ENCODE peak calls at places on chromosome 13, in five cellular contexts. One of them, this sample, is unnamed.

GRCh38 chr13:41463823-41464602 is 6.7 kb downstream of the RGCC start:
- DNase-seq in HepG2: no peak
- DNase-seq in GM12878: peak
- DNase-seq in HCT116: no peak
- DNase-seq in K562: peak
- DNase-seq in this sample: no peak

GRCh38 chr13:97327521-97328221 is 105.5 kb downstream of the MBNL2 start:
- DNase-seq in K562: peak
- DNase-seq in GM12878: no peak
- DNase-seq in HCT116: no peak
- DNase-seq in HepG2: no peak
- DNase-seq in this sample: no peak

GRCh38 chr13:27965740-27966640 is 3.1 kb downstream of the CDX2 start:
- DNase-seq in GM12878: no peak
- DNase-seq in K562: no peak
- DNase-seq in HepG2: no peak
- DNase-seq in HCT116: no peak
- DNase-seq in this sample: peak

GRCh38 chr13:47858678-47859050 is 142.4 kb downstream of the SUCLA2 start:
- DNase-seq in GM12878: no peak
- DNase-seq in K562: no peak
- DNase-seq in HepG2: no peak
- DNase-seq in HCT116: no peak
- DNase-seq in this sample: no peak

GRCh38 chr13:55990631-55991030 is 1150.1 kb upstream of the PRR20A start:
- DNase-seq in HepG2: no peak
- DNase-seq in GM12878: no peak
- DNase-seq in K562: no peak
- DNase-seq in HCT116: no peak
- DNase-seq in this sample: no peak

GRCh38 chr13:48808689-48809088 is 155.0 kb downstream of the CYSLTR2 start:
- DNase-seq in K562: peak
- DNase-seq in GM12878: no peak
- DNase-seq in HepG2: peak
- DNase-seq in HCT116: no peak
- DNase-seq in this sample: no peak

GRCh38 chr13:46728777-46729176 is 68.2 kb downstream of the ESD start:
- DNase-seq in GM12878: no peak
- DNase-seq in HepG2: peak
- DNase-seq in HCT116: no peak
- DNase-seq in K562: peak
- DNase-seq in this sample: no peak

GRCh38 chr13:98450495-98451167 is 126.3 kb downstream of the STK24 start:
- DNase-seq in GM12878: no peak
- DNase-seq in HepG2: peak
- DNase-seq in HCT116: no peak
- DNase-seq in K562: no peak
- DNase-seq in this sample: no peak

GRCh38 chr13:73216381-73216831 is 157.6 kb downstream of the KLF5 start:
- DNase-seq in HCT116: no peak
- DNase-seq in GM12878: no peak
- DNase-seq in K562: no peak
- DNase-seq in HepG2: no peak
- DNase-seq in this sample: no peak

GRCh38 chr13:66759919-66760318 is 470.2 kb downstream of the PCDH9 start:
- DNase-seq in K562: no peak
- DNase-seq in HCT116: no peak
- DNase-seq in HepG2: no peak
- DNase-seq in GM12878: no peak
- DNase-seq in this sample: no peak

DNA sequence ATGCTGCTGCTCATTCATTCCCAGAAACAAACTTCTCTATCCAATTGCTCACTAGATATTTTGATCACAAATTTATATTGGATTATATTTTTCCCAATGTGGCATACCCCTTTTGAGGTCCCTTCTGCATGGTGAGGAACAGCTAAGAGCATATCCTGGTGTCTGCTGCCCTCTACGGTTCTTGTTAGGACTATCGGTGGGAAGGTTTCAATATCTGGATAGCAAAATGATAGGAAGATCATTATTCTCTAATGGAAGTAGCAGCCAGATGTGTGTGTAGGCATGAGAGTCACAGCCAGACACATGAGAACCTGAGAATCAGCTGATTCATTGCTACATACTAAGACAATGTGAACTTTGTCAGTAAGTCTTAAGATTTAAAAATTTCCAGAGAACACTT is 1422.4 kb upstream of the MIR17HG start:
- DNase-seq in HepG2: peak
- DNase-seq in HCT116: peak
- DNase-seq in K562: peak
- DNase-seq in GM12878: no peak
- DNase-seq in this sample: peak
- TF ChIP-seq CTCF in HepG2: peak
- TF ChIP-seq CTCF in HCT116: peak
- TF ChIP-seq CTCF in K562: no peak
- TF ChIP-seq CTCF in GM12878: peak
- TF ChIP-seq CTCF in this sample: no peak

GRCh38 chr13:111139452-111139851 is 24.3 kb downstream of the ARHGEF7 start:
- DNase-seq in GM12878: no peak
- DNase-seq in K562: no peak
- DNase-seq in HepG2: no peak
- DNase-seq in HCT116: no peak
- DNase-seq in this sample: no peak

GRCh38 chr13:111140562-111141105 is 25.5 kb downstream of the ARHGEF7 start:
- DNase-seq in HCT116: no peak
- DNase-seq in HepG2: no peak
- DNase-seq in K562: no peak
- DNase-seq in GM12878: no peak
- DNase-seq in this sample: no peak

GRCh38 chr13:111143875-111144540 is 28.9 kb downstream of the ARHGEF7 start:
- DNase-seq in HCT116: no peak
- DNase-seq in K562: no peak
- DNase-seq in HepG2: no peak
- DNase-seq in GM12878: no peak
- DNase-seq in this sample: no peak

GRCh38 chr13:111142472-111142871 is 27.4 kb downstream of the ARHGEF7 start:
- DNase-seq in HepG2: no peak
- DNase-seq in HCT116: no peak
- DNase-seq in K562: no peak
- DNase-seq in GM12878: no peak
- DNase-seq in this sample: no peak

GRCh38 chr13:111139874-111140561 is 24.9 kb downstream of the ARHGEF7 start:
- DNase-seq in GM12878: no peak
- DNase-seq in HepG2: no peak
- DNase-seq in K562: no peak
- DNase-seq in HCT116: no peak
- DNase-seq in this sample: no peak
- TF ChIP-seq ATF3 in GM12878: no peak
- TF ChIP-seq ATF3 in HepG2: no peak
- TF ChIP-seq ATF3 in K562: no peak
- TF ChIP-seq ATF3 in HCT116: no peak
- TF ChIP-seq ATF3 in this sample: no peak

DNA sequence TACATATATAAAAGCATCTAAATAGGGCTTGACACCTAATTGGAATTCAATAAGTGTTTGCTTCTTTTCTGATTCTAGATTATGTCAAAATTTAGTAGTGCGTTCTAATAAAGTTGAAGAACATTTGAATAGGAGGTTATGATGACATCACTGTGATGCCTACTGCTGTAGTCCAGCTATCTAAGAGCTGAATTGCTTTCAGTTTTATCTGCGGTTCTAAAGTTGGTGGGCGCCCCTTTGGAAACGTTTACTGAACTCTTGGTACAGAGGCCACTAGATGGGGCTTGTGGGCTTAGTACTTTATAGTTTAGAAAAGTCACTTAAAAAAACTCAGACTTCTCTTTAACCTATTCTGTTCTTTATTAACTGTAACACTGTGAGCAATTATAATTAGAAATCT is 776.9 kb downstream of the GPC5 start:
- DNase-seq in HepG2: peak
- DNase-seq in K562: peak
- DNase-seq in HCT116: no peak
- DNase-seq in GM12878: no peak
- DNase-seq in this sample: peak
- TF ChIP-seq CTCF in HepG2: peak
- TF ChIP-seq CTCF in K562: no peak
- TF ChIP-seq CTCF in HCT116: peak
- TF ChIP-seq CTCF in GM12878: peak
- TF ChIP-seq CTCF in this sample: no peak

GRCh38 chr13:76620036-76620435 is 266.2 kb downstream of the KCTD12 start:
- DNase-seq in HepG2: no peak
- DNase-seq in GM12878: no peak
- DNase-seq in K562: no peak
- DNase-seq in HCT116: no peak
- DNase-seq in this sample: no peak
- TF ChIP-seq ATF3 in HepG2: no peak
- TF ChIP-seq ATF3 in GM12878: no peak
- TF ChIP-seq ATF3 in K562: no peak
- TF ChIP-seq ATF3 in HCT116: no peak
- TF ChIP-seq ATF3 in this sample: no peak

This sample was measured in WTC11.